ENCODE peak calls at places on chromosomes 5 and 9, in four cellular contexts. E is NCI-H774; T is COR-L47; B is stimulated activated CD8-positive, alpha-beta memory T cell treated with anti-CD3 and anti-CD28 coated beads, Interleukin-4, amount 100 ng/mL, for 4 hours. V is an unnamed sample.

GRCh38 chr5:31854625-31855526 is 215.9 kb downstream of the PDZD2 start:
- DNase-seq in E (no peak), T (no peak), B (no peak), V (peak; percentile 55)

GRCh38 chr9:95383198-95383673 is 65.7 kb upstream of the FANCC start:
- DNase-seq in E (no peak), T (no peak), B (no peak), V (no peak)

GRCh38 chr5:153718713-153719112 is 228.2 kb downstream of the GRIA1 start:
- DNase-seq in E (no peak), T (no peak), B (no peak), V (no peak)

GRCh38 chr5:146428658-146429057 is 18.5 kb upstream of the TCERG1 start:
- DNase-seq in E (no peak), T (no peak), B (no peak), V (no peak)

GRCh38 chr5:124080256-124080655 is 568.3 kb downstream of the CSNK1G3 start:
- DNase-seq in E (no peak), T (no peak), B (no peak), V (no peak)

GRCh38 chr5:139747583-139748504 is 47.8 kb upstream of the PSD2 start:
- DNase-seq in E (no peak), T (peak; percentile 31), B (peak; percentile 30), V (peak; percentile 12)

GRCh38 chr9:83444110-83444509 is 94.1 kb downstream of the FRMD3 start:
- DNase-seq in E (no peak), T (no peak), B (no peak), V (no peak)

GRCh38 chr9:19057033-19057432 is 7.8 kb downstream of the RRAGA start:
- DNase-seq in E (no peak), T (no peak), B (no peak), V (no peak)

GRCh38 chr5:604391-604831 is 7.7 kb upstream of the CEP72 start:
- DNase-seq in E (no peak), T (no peak), B (no peak), V (no peak)

GRCh38 chr9:121574771-121575519 is 75.3 kb upstream of the GGTA1 start:
- DNase-seq in E (no peak), T (no peak), B (no peak), V (no peak)

GRCh38 chr5:135221187-135221473 is 177.9 kb downstream of the MACROH2A1 start:
- DNase-seq in E (no peak), T (no peak), B (no peak), V (no peak)

GRCh38 chr9:121434946-121435345 is 64.7 kb downstream of the GGTA1 start:
- DNase-seq in E (no peak), T (no peak), B (no peak), V (no peak)

GRCh38 chr5:134136221-134136631 is 21.7 kb downstream of the TCF7 start:
- DNase-seq in E (no peak), T (no peak), B (no peak), V (no peak)

GRCh38 chr5:3778000-3778570 is 182.5 kb downstream of the IRX1 start:
- DNase-seq in E (no peak), T (no peak), B (no peak), V (no peak)

GRCh38 chr9:73200694-73201432 is 49.2 kb downstream of the ANXA1 start:
- DNase-seq in E (peak; percentile 55), T (peak; percentile 47), B (no peak), V (peak; percentile 20)

GRCh38 chr5:73230264-73231244 is 57.6 kb downstream of the TMEM174 start:
- DNase-seq in E (no peak), T (no peak), B (no peak), V (no peak)

GRCh38 chr9:69044226-69045219 is 9.0 kb downstream of the FXN start:
- DNase-seq in E (no peak), T (no peak), B (no peak), V (peak; percentile 19)

GRCh38 chr5:10330511-10331105 is 22.9 kb upstream of the MARCHF6 start:
- DNase-seq in E (no peak), T (no peak), B (no peak), V (no peak)

GRCh38 chr5:96781031-96781733 is 26.6 kb downstream of the ERAP1 start:
- DNase-seq in E (no peak), T (peak; percentile 56), B (no peak), V (no peak)

V was measured in NCI-H146.